ENCODE peak calls at places on chromosome 10, in six cellular contexts. L is trophoblast cell, I is H1, A is IMR-90, X is mesenchymal stem cell, V is mesendoderm. K is an unnamed sample.

GRCh38 chr10:43939939-43940810 is 291.5 kb upstream of the ZNF32 start:
- DNase-seq in L (no peak), I (no peak), A (peak), X (peak), V (peak), K (no peak)

GRCh38 chr10:43598447-43598846 is 7.8 kb upstream of the ZNF485 start:
- DNase-seq in L (no peak), I (no peak), A (peak), X (no peak), V (no peak), K (no peak)

GRCh38 chr10:49223205-49223604 is 35.0 kb upstream of the TMEM273 start:
- DNase-seq in L (no peak), I (no peak), A (no peak), X (no peak), V (no peak), K (no peak)

GRCh38 chr10:42952358-42952757 is 124.5 kb upstream of the RET start:
- DNase-seq in L (peak), I (peak), A (no peak), X (peak), V (peak), K (peak)

GRCh38 chr10:96229568-96230030 is 41.8 kb downstream of the BLNK start:
- DNase-seq in L (peak), I (peak), A (peak), X (peak), V (peak), K (peak)

GRCh38 chr10:119776536-119776935 is 50.7 kb downstream of the INPP5F start:
- DNase-seq in L (no peak), I (no peak), A (peak), X (peak), V (no peak), K (no peak)

GRCh38 chr10:30759423-30759822 is 129.9 kb upstream of the LYZL2 start:
- DNase-seq in L (no peak), I (no peak), A (peak), X (peak), V (no peak), K (no peak)

GRCh38 chr10:111837089-111837488 is 346.5 kb downstream of the GPAM start:
- DNase-seq in L (no peak), I (no peak), A (no peak), X (no peak), V (no peak), K (no peak)

GRCh38 chr10:356452-356851 is 221.2 kb downstream of the ZMYND11 start:
- DNase-seq in L (no peak), I (no peak), A (no peak), X (no peak), V (no peak), K (no peak)

GRCh38 chr10:19432000-19432399 is 383.4 kb downstream of the MALRD1 start:
- DNase-seq in L (no peak), I (no peak), A (no peak), X (no peak), V (no peak), K (no peak)

GRCh38 chr10:2202401-2202800 is 465.1 kb upstream of the ADARB2 start:
- DNase-seq in L (no peak), I (peak), A (no peak), X (peak), V (peak), K (peak)
- H2BK5ac ChIP-seq in L (no peak), I (peak), A (no peak), X (no peak), V (no peak), K (no peak)

DNA sequence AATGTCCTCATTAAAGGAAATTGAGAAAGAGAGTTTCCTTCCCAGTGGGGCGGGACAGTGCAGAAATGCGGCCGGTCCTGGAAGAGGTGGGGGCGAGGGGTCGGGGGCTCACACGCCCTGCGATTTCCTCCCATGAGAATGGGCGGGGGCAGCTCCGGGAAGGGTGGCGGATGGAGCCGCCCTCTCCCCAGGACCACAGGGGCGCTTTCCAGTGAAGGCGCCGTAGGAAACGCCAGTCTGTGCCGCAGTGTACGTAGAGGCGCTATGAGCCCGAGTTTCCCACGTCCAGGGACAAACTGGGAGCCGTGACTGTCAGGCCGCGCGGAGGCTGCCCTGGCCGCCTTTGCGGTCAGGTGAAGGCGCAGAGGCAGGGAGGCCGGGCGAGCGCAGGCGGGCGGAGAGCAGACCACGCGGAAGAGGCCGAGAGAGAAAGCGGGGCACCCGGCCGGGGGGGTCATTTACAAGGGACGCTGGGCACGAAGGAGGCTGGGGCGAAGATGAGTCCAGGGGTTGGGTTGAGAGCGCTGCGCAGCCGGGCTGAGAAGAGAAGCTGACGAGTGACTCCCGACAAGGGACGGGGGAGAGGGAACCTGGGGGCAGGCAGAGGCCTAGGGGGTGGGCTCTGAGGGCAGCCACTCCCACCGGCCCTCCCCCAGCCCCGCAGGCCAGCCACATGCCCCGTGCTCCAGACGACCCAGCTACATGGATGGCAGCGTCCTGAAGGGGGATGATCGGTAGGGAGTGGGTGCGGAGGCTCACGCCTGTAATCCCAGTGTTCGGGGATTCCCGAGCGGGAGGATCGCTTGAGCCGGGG is 45.0 kb downstream of the ALOX5 start:
- DNase-seq in L (peak), I (peak), A (peak), X (peak), V (peak), K (peak)
- H3K4me3 ChIP-seq in L (peak), I (peak), A (peak), X (peak), V (peak), K (peak)

DNA sequence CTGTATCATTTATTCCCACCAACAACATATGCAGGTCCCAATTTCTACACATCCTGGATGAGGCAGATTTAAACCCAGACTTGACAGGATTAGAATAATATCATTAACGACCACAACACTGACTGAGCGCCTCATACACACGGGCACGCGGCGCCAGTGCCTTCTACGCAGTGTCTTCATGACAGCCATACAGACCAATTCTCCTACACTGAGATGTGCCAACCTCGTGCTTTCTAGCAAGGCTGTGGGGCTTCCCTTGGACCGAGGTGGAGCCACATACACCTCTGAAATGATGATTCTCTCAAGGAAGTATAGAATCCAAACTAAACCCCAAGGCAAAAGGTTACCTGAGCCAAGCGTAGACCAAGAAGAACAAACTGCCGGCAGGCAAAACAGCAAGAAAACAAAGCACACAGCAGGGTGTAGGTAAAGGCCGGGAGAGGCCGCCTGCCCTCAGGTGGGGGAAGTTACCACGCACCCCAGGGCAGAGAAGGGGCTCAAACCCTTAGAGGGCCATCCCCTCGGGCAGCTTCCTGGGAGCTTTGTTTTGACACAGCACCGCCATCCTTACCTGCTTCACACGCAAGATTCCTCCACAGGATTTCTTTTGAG is 75.8 kb downstream of the DLG5 start:
- DNase-seq in L (peak), I (no peak), A (no peak), X (no peak), V (no peak), K (no peak)
- H2AK5ac ChIP-seq in L (no peak), I (no peak), A (no peak), X (no peak), V (no peak), K (no peak)

GRCh38 chr10:69345402-69345801 is 67.1 kb downstream of the HK1 start:
- DNase-seq in L (no peak), I (no peak), A (no peak), X (no peak), V (no peak), K (no peak)
- H2BK5ac ChIP-seq in L (no peak), I (peak), A (no peak), X (no peak), V (peak), K (no peak)

GRCh38 chr10:10967029-10967428 is 50.6 kb upstream of the CELF2 start:
- DNase-seq in L (no peak), I (no peak), A (no peak), X (no peak), V (no peak), K (no peak)
- H3K4me3 ChIP-seq in L (no peak), I (no peak), A (no peak), X (no peak), V (no peak), K (no peak)

GRCh38 chr10:77921395-77921794 is 5.2 kb downstream of the DLG5 start:
- DNase-seq in L (no peak), I (no peak), A (no peak), X (no peak), V (no peak), K (no peak)
- H2AK5ac ChIP-seq in L (no peak), I (no peak), A (peak), X (no peak), V (no peak), K (peak)